ENCODE peak calls at places on chromosomes 7 and 10, in six cellular contexts. One of them, this sample, is unnamed.
A peak's percentile ranks its signal among the peaks of the same experiment; 100 is the strongest.

GRCh38 chr10:45380903-45381610 is 7.0 kb downstream of the ALOX5 start:
- DNase-seq in kidney: no peak
- DNase-seq in uterus: no peak
- DNase-seq in heart right ventricle: peak; percentile 17
- DNase-seq in left ventricle myocardium inferior: no peak
- DNase-seq in PC-3: no peak
- DNase-seq in this sample: no peak

GRCh38 chr10:114239117-114239993 is at the start of gene VWA2:
- DNase-seq in kidney: peak; percentile 79
- DNase-seq in uterus: no peak
- DNase-seq in heart right ventricle: peak; percentile 47
- DNase-seq in left ventricle myocardium inferior: peak; percentile 23
- DNase-seq in PC-3: no peak
- DNase-seq in this sample: peak; percentile 89

GRCh38 chr10:5829267-5829666 is 16.0 kb upstream of the GDI2 start:
- DNase-seq in kidney: peak; percentile 31
- DNase-seq in uterus: no peak
- DNase-seq in heart right ventricle: no peak
- DNase-seq in left ventricle myocardium inferior: no peak
- DNase-seq in PC-3: no peak
- DNase-seq in this sample: no peak

GRCh38 chr10:4344544-4344994 is 481.4 kb upstream of the AKR1E2 start:
- DNase-seq in kidney: no peak
- DNase-seq in uterus: peak; percentile 62
- DNase-seq in heart right ventricle: peak; percentile 39
- DNase-seq in left ventricle myocardium inferior: peak; percentile 42
- DNase-seq in PC-3: peak; percentile 90
- DNase-seq in this sample: no peak

GRCh38 chr7:27243340-27244163 is 950 bp downstream of the EVX1 start:
- DNase-seq in kidney: no peak
- DNase-seq in uterus: no peak
- DNase-seq in heart right ventricle: no peak
- DNase-seq in left ventricle myocardium inferior: no peak
- DNase-seq in PC-3: no peak
- DNase-seq in this sample: no peak

GRCh38 chr7:9983048-9983447 is 990.6 kb upstream of the PHF14 start:
- DNase-seq in kidney: no peak
- DNase-seq in uterus: no peak
- DNase-seq in heart right ventricle: no peak
- DNase-seq in left ventricle myocardium inferior: no peak
- DNase-seq in PC-3: no peak
- DNase-seq in this sample: no peak

GRCh38 chr10:110864662-110865140 is 7.0 kb upstream of the PDCD4 start:
- DNase-seq in kidney: no peak
- DNase-seq in uterus: no peak
- DNase-seq in heart right ventricle: no peak
- DNase-seq in left ventricle myocardium inferior: no peak
- DNase-seq in PC-3: no peak
- DNase-seq in this sample: no peak

GRCh38 chr10:35887686-35888085 is 245.6 kb upstream of the FZD8 start:
- DNase-seq in kidney: no peak
- DNase-seq in uterus: no peak
- DNase-seq in heart right ventricle: no peak
- DNase-seq in left ventricle myocardium inferior: no peak
- DNase-seq in PC-3: no peak
- DNase-seq in this sample: no peak

GRCh38 chr10:47184724-47185330 is 115.2 kb upstream of the GDF10 start:
- DNase-seq in kidney: no peak
- DNase-seq in uterus: no peak
- DNase-seq in heart right ventricle: no peak
- DNase-seq in left ventricle myocardium inferior: no peak
- DNase-seq in PC-3: no peak
- DNase-seq in this sample: no peak

GRCh38 chr7:11817111-11817710 is 14.8 kb downstream of the THSD7A start:
- DNase-seq in kidney: no peak
- DNase-seq in uterus: no peak
- DNase-seq in heart right ventricle: no peak
- DNase-seq in left ventricle myocardium inferior: no peak
- DNase-seq in PC-3: no peak
- DNase-seq in this sample: no peak

GRCh38 chr7:2826806-2827205 is 17.3 kb downstream of the GNA12 start:
- DNase-seq in kidney: no peak
- DNase-seq in uterus: no peak
- DNase-seq in heart right ventricle: no peak
- DNase-seq in left ventricle myocardium inferior: no peak
- DNase-seq in PC-3: no peak
- DNase-seq in this sample: no peak

GRCh38 chr7:107874605-107875446 is 16.2 kb upstream of the DLD start:
- DNase-seq in kidney: no peak
- DNase-seq in uterus: no peak
- DNase-seq in heart right ventricle: no peak
- DNase-seq in left ventricle myocardium inferior: no peak
- DNase-seq in PC-3: peak; percentile 75
- DNase-seq in this sample: no peak

GRCh38 chr7:108396094-108396493 is 60.1 kb downstream of the NRCAM start:
- DNase-seq in kidney: no peak
- DNase-seq in uterus: no peak
- DNase-seq in heart right ventricle: no peak
- DNase-seq in left ventricle myocardium inferior: no peak
- DNase-seq in PC-3: no peak
- DNase-seq in this sample: no peak

GRCh38 chr7:157278167-157278790 is 58.5 kb upstream of the DNAJB6 start:
- DNase-seq in kidney: peak; percentile 71
- DNase-seq in uterus: no peak
- DNase-seq in heart right ventricle: no peak
- DNase-seq in left ventricle myocardium inferior: no peak
- DNase-seq in PC-3: no peak
- DNase-seq in this sample: no peak

GRCh38 chr10:98414578-98414931 is 427 bp downstream of the PYROXD2 start:
- DNase-seq in kidney: no peak
- DNase-seq in uterus: no peak
- DNase-seq in heart right ventricle: no peak
- DNase-seq in left ventricle myocardium inferior: no peak
- DNase-seq in PC-3: no peak
- DNase-seq in this sample: no peak

GRCh38 chr10:69558559-69558958 is 14.7 kb downstream of the NEUROG3 start:
- DNase-seq in kidney: no peak
- DNase-seq in uterus: no peak
- DNase-seq in heart right ventricle: no peak
- DNase-seq in left ventricle myocardium inferior: no peak
- DNase-seq in PC-3: no peak
- DNase-seq in this sample: no peak

GRCh38 chr7:16223963-16224707 is 197.2 kb downstream of the CRPPA start:
- DNase-seq in kidney: no peak
- DNase-seq in uterus: no peak
- DNase-seq in heart right ventricle: no peak
- DNase-seq in left ventricle myocardium inferior: no peak
- DNase-seq in PC-3: no peak
- DNase-seq in this sample: no peak

GRCh38 chr7:74356589-74357315 is 67.5 kb downstream of the CLIP2 start:
- DNase-seq in kidney: no peak
- DNase-seq in uterus: no peak
- DNase-seq in heart right ventricle: no peak
- DNase-seq in left ventricle myocardium inferior: no peak
- DNase-seq in PC-3: peak; percentile 11
- DNase-seq in this sample: no peak

GRCh38 chr7:25216837-25217236 is 11.4 kb downstream of the NPVF start:
- DNase-seq in kidney: no peak
- DNase-seq in uterus: no peak
- DNase-seq in heart right ventricle: no peak
- DNase-seq in left ventricle myocardium inferior: no peak
- DNase-seq in PC-3: peak; percentile 79
- DNase-seq in this sample: no peak

GRCh38 chr7:64886956-64887545 is 16.0 kb upstream of the ZNF273 start:
- DNase-seq in kidney: no peak
- DNase-seq in uterus: no peak
- DNase-seq in heart right ventricle: no peak
- DNase-seq in left ventricle myocardium inferior: no peak
- DNase-seq in PC-3: no peak
- DNase-seq in this sample: no peak

GRCh38 chr10:42490368-42490767 is 148.0 kb downstream of the ZNF33B start:
- DNase-seq in kidney: no peak
- DNase-seq in uterus: no peak
- DNase-seq in heart right ventricle: no peak
- DNase-seq in left ventricle myocardium inferior: no peak
- DNase-seq in PC-3: no peak
- DNase-seq in this sample: no peak

GRCh38 chr7:732556-732955 is 5.5 kb upstream of the PRKAR1B start:
- DNase-seq in kidney: no peak
- DNase-seq in uterus: no peak
- DNase-seq in heart right ventricle: no peak
- DNase-seq in left ventricle myocardium inferior: no peak
- DNase-seq in PC-3: no peak
- DNase-seq in this sample: no peak

GRCh38 chr7:71618281-71618680 is 486.3 kb downstream of the GALNT17 start:
- DNase-seq in kidney: no peak
- DNase-seq in uterus: no peak
- DNase-seq in heart right ventricle: no peak
- DNase-seq in left ventricle myocardium inferior: no peak
- DNase-seq in PC-3: no peak
- DNase-seq in this sample: no peak

GRCh38 chr10:79381804-79382221 is 34.5 kb downstream of the PPIF start:
- DNase-seq in kidney: peak; percentile 85
- DNase-seq in uterus: peak; percentile 91
- DNase-seq in heart right ventricle: peak; percentile 62
- DNase-seq in left ventricle myocardium inferior: peak; percentile 64
- DNase-seq in PC-3: no peak
- DNase-seq in this sample: no peak

GRCh38 chr10:69913586-69913985 is 111.9 kb downstream of the COL13A1 start:
- DNase-seq in kidney: no peak
- DNase-seq in uterus: no peak
- DNase-seq in heart right ventricle: no peak
- DNase-seq in left ventricle myocardium inferior: no peak
- DNase-seq in PC-3: no peak
- DNase-seq in this sample: no peak

GRCh38 chr10:73889014-73889413 is 14.7 kb upstream of the CAMK2G start:
- DNase-seq in kidney: peak; percentile 86
- DNase-seq in uterus: peak; percentile 39
- DNase-seq in heart right ventricle: peak; percentile 42
- DNase-seq in left ventricle myocardium inferior: peak; percentile 56
- DNase-seq in PC-3: peak; percentile 100
- DNase-seq in this sample: no peak

GRCh38 chr7:3559178-3559765 is 258.2 kb downstream of the SDK1 start:
- DNase-seq in kidney: no peak
- DNase-seq in uterus: no peak
- DNase-seq in heart right ventricle: no peak
- DNase-seq in left ventricle myocardium inferior: no peak
- DNase-seq in PC-3: peak; percentile 79
- DNase-seq in this sample: peak; percentile 18

GRCh38 chr10:132392184-132392800 is 4.7 kb upstream of the PWWP2B start:
- DNase-seq in kidney: no peak
- DNase-seq in uterus: no peak
- DNase-seq in heart right ventricle: no peak
- DNase-seq in left ventricle myocardium inferior: no peak
- DNase-seq in PC-3: no peak
- DNase-seq in this sample: no peak

GRCh38 chr10:132392811-132393694 is 3.9 kb upstream of the PWWP2B start:
- DNase-seq in kidney: peak; percentile 54
- DNase-seq in uterus: no peak
- DNase-seq in heart right ventricle: no peak
- DNase-seq in left ventricle myocardium inferior: peak; percentile 7
- DNase-seq in PC-3: peak; percentile 12
- DNase-seq in this sample: no peak

GRCh38 chr10:132394936-132395703 is 1.9 kb upstream of the PWWP2B start:
- DNase-seq in kidney: peak; percentile 83
- DNase-seq in uterus: no peak
- DNase-seq in heart right ventricle: peak; percentile 12
- DNase-seq in left ventricle myocardium inferior: peak; percentile 14
- DNase-seq in PC-3: no peak
- DNase-seq in this sample: no peak

GRCh38 chr10:132394201-132394811 is 2.7 kb upstream of the PWWP2B start:
- DNase-seq in kidney: peak; percentile 64
- DNase-seq in uterus: no peak
- DNase-seq in heart right ventricle: no peak
- DNase-seq in left ventricle myocardium inferior: no peak
- DNase-seq in PC-3: no peak
- DNase-seq in this sample: no peak

GRCh38 chr10:132393695-132394181 is 3.3 kb upstream of the PWWP2B start:
- DNase-seq in kidney: peak; percentile 75
- DNase-seq in uterus: no peak
- DNase-seq in heart right ventricle: no peak
- DNase-seq in left ventricle myocardium inferior: peak; percentile 14
- DNase-seq in PC-3: no peak
- DNase-seq in this sample: no peak
- H3K4me3 ChIP-seq in kidney: no peak overlapping the region
- H3K4me3 ChIP-seq in uterus: no peak overlapping the region
- H3K4me3 ChIP-seq in heart right ventricle: no peak overlapping the region
- H3K4me3 ChIP-seq in left ventricle myocardium inferior: no peak overlapping the region
- H3K4me3 ChIP-seq in PC-3: no peak overlapping the region
- H3K4me3 ChIP-seq in this sample: no peak overlapping the region

DNA sequence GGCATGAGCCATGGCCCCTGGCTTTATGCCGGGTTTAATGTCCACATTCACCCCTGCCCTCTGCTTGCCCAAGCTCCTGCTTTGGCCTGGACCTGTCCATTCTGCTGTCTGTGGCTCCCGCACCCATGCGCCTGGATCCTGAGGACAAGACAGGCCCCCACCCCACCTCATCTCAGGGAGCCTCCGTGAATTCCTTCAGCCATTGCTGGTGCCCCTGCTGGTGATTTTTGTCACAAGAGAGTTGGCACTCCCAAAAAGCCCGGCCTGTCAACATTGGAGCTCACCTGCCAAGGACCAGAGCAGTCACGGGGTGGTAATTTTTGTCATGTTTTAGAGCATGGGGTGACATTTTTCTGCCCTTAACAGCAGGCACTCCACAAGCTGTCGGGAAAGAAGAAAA is 127.5 kb upstream of the PLXNA4 start:
- DNase-seq in kidney: no peak
- DNase-seq in uterus: no peak
- DNase-seq in heart right ventricle: no peak
- DNase-seq in left ventricle myocardium inferior: no peak
- DNase-seq in PC-3: no peak
- DNase-seq in this sample: no peak
- TF ChIP-seq CTCF in kidney: no peak
- TF ChIP-seq CTCF in uterus: no peak
- TF ChIP-seq CTCF in heart right ventricle: no peak
- TF ChIP-seq CTCF in left ventricle myocardium inferior: no peak
- TF ChIP-seq CTCF in PC-3: no peak
- TF ChIP-seq CTCF in this sample: no peak

GRCh38 chr10:37384923-37385322 is 259.5 kb downstream of the ANKRD30A start:
- DNase-seq in kidney: no peak
- DNase-seq in uterus: no peak
- DNase-seq in heart right ventricle: no peak
- DNase-seq in left ventricle myocardium inferior: no peak
- DNase-seq in PC-3: no peak
- DNase-seq in this sample: no peak

GRCh38 chr10:37381271-37381670 is 255.9 kb downstream of the ANKRD30A start:
- DNase-seq in kidney: no peak
- DNase-seq in uterus: no peak
- DNase-seq in heart right ventricle: no peak
- DNase-seq in left ventricle myocardium inferior: no peak
- DNase-seq in PC-3: peak; percentile 57
- DNase-seq in this sample: no peak

GRCh38 chr10:37379991-37380390 is 254.6 kb downstream of the ANKRD30A start:
- DNase-seq in kidney: no peak
- DNase-seq in uterus: no peak
- DNase-seq in heart right ventricle: no peak
- DNase-seq in left ventricle myocardium inferior: no peak
- DNase-seq in PC-3: peak; percentile 100
- DNase-seq in this sample: no peak
- H3K4me3 ChIP-seq in kidney: no peak overlapping the region
- H3K4me3 ChIP-seq in uterus: no peak overlapping the region
- H3K4me3 ChIP-seq in heart right ventricle: no peak overlapping the region
- H3K4me3 ChIP-seq in left ventricle myocardium inferior: no peak overlapping the region
- H3K4me3 ChIP-seq in PC-3: no peak overlapping the region
- H3K4me3 ChIP-seq in this sample: no peak overlapping the region

GRCh38 chr10:60032723-60033122 is 126.4 kb upstream of the CCDC6 start:
- DNase-seq in kidney: no peak
- DNase-seq in uterus: no peak
- DNase-seq in heart right ventricle: no peak
- DNase-seq in left ventricle myocardium inferior: no peak
- DNase-seq in PC-3: peak; percentile 96
- DNase-seq in this sample: peak; percentile 84
- TF ChIP-seq CTCF in kidney: peak; percentile 30
- TF ChIP-seq CTCF in uterus: no peak
- TF ChIP-seq CTCF in heart right ventricle: no peak
- TF ChIP-seq CTCF in left ventricle myocardium inferior: peak; percentile 56
- TF ChIP-seq CTCF in PC-3: peak; percentile 100
- TF ChIP-seq CTCF in this sample: peak; percentile 78

This sample was measured in LNCaP clone FGC.